ENCODE peak calls at places on chromosomes 2 and 18, in five cellular contexts. J, X, K, P and I are unnamed samples.

GRCh38 chr2:176093145-176093888 is 796 bp downstream of the HOXD13 start:
- DNase-seq in J (peak), X (no peak), K (no peak), P (no peak), I (no peak)

GRCh38 chr2:235230809-235231601 is 262.8 kb upstream of the AGAP1 start:
- DNase-seq in J (no peak), X (no peak), K (no peak), P (no peak), I (no peak)

GRCh38 chr2:71803398-71803797 is 344.3 kb downstream of the CYP26B1 start:
- DNase-seq in J (no peak), X (no peak), K (no peak), P (no peak), I (no peak)

GRCh38 chr2:132582360-132582759 is 87.6 kb downstream of the LYPD1 start:
- DNase-seq in J (no peak), X (peak), K (no peak), P (no peak), I (no peak)

GRCh38 chr2:122478773-122479172 is 723.3 kb downstream of the TSN start:
- DNase-seq in J (no peak), X (no peak), K (no peak), P (no peak), I (no peak)

GRCh38 chr2:181305151-181306123 is 151.7 kb upstream of the ITGA4 start:
- DNase-seq in J (peak), X (peak), K (peak), P (no peak), I (peak)

GRCh38 chr2:228581731-228582130 is 400.2 kb upstream of the SPHKAP start:
- DNase-seq in J (no peak), X (no peak), K (no peak), P (no peak), I (no peak)

GRCh38 chr2:73130790-73131189 is 18.0 kb upstream of the RAB11FIP5 start:
- DNase-seq in J (no peak), X (no peak), K (no peak), P (no peak), I (no peak)

GRCh38 chr2:37560863-37561614 is 110.4 kb downstream of the CDC42EP3 start:
- DNase-seq in J (no peak), X (no peak), K (no peak), P (no peak), I (no peak)

GRCh38 chr2:231929961-231930600 is 3.9 kb upstream of the NPPC start:
- DNase-seq in J (no peak), X (no peak), K (peak), P (no peak), I (peak)

GRCh38 chr2:230218411-230218810 is 1.4 kb downstream of the SP110 start:
- DNase-seq in J (no peak), X (no peak), K (peak), P (no peak), I (no peak)

GRCh38 chr2:238391042-238391441 is 35.7 kb upstream of the ASB1 start:
- DNase-seq in J (no peak), X (no peak), K (no peak), P (no peak), I (no peak)

GRCh38 chr2:144890828-144891227 is 370.9 kb upstream of the ZEB2 start:
- DNase-seq in J (peak), X (peak), K (peak), P (peak), I (peak)

DNA sequence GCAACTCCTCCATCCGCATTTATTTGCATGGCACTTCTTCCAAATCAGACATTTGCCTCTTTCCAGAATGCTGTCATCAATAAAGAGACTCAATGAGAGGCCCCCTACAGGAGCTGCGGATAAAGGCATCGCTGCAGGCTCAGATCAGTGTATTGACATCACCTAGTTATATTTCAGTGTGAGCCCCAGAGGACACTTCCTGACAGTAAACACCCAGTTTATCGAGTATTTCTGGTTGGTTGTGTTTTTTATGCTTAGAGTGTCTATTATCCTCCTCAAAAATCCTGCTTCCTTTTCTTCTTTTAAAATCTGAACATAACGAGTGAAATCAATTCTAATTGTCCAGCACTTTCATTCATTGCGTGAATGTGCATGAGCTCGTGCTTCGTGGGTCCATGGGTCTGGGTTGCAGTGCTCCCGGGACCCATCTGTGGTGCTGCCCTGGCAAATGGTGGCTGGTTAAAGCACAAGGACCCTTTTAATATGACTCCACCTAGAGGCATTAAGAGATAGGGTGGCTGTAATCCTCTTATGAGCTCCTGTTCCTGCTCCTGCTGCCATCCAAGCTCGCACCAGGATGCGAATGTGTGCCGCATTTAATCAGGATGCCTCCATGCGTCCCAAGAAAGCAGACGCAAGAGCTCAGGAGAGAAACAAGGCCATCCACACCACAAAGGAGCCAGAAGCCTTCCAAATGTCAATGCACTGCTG is 38.9 kb downstream of the NRP2 start:
- DNase-seq in J (no peak), X (no peak), K (peak), P (no peak), I (peak)
- TF ChIP-seq CTCF in J (no peak), X (no peak), K (peak), P (peak), I (peak)

DNA sequence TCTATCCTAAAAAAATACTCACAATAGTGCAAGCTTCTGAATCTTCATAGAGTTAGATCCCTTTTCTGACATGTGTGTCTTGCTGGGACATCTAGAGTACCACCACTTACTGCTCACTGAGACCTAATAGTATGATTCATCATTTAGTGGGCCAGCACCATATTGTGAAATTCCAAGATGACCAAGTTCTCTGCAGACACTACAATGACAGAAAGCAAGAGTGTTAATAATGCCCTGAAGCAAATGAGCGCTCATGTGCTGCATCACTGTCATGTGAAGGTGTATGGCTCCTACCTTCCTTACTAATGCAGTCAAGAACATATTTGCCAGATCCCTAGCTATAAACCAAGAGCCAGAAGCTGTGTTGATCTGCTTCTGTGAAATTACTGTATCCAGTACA is 606.2 kb upstream of the NXPH2 start:
- DNase-seq in J (no peak), X (no peak), K (no peak), P (no peak), I (no peak)
- TF ChIP-seq EZH2phosphoT487 in J (no peak), X (no peak), K (no peak), P (no peak), I (no peak)

GRCh38 chr18:58194028-58194427 is 150.0 kb downstream of the NEDD4L start:
- DNase-seq in J (peak), X (no peak), K (no peak), P (no peak), I (peak)
- TF ChIP-seq CTCF in J (peak), X (no peak), K (no peak), P (peak), I (peak)

GRCh38 chr2:118763797-118764196 is 83.7 kb downstream of the EN1 start:
- DNase-seq in J (peak), X (no peak), K (no peak), P (no peak), I (peak)
- TF ChIP-seq EZH2phosphoT487 in J (no peak), X (no peak), K (no peak), P (no peak), I (no peak)